ENCODE peak calls at places on chromosome 9, in five cellular contexts. G is K562, A is H1, W is HepG2, J is IMR-90. Z is an unnamed sample.
A peak's percentile ranks its signal among the peaks of the same experiment; 100 is the strongest.

GRCh38 chr9:123941535-123942070 is 11.7 kb upstream of the DENND1A start:
- DNase-seq in G (no peak), A (no peak), W (no peak), J (no peak), Z (no peak)

GRCh38 chr9:136079211-136079915 is 15.7 kb downstream of the NACC2 start:
- DNase-seq in G (no peak), A (no peak), W (no peak), J (no peak), Z (no peak)

GRCh38 chr9:93661591-93661990 is 85.2 kb downstream of the PHF2 start:
- DNase-seq in G (no peak), A (no peak), W (no peak), J (no peak), Z (no peak)

GRCh38 chr9:114691046-114691955 is 9.3 kb upstream of the TEX48 start:
- DNase-seq in G (no peak), A (no peak), W (no peak), J (peak; percentile 91), Z (peak; percentile 69)

GRCh38 chr9:114108016-114108833 is 9.1 kb upstream of the KIF12 start:
- DNase-seq in G (peak; percentile 82), A (peak; percentile 93), W (peak; percentile 80), J (peak; percentile 77), Z (peak; percentile 91)

GRCh38 chr9:31471041-31471440 is 913.4 kb upstream of the ACO1 start:
- DNase-seq in G (no peak), A (no peak), W (no peak), J (no peak), Z (no peak)

GRCh38 chr9:113566011-113566711 is 102.6 kb downstream of the RGS3 start:
- DNase-seq in G (no peak), A (no peak), W (no peak), J (no peak), Z (no peak)

GRCh38 chr9:136372561-136373299 is 739 bp downstream of the CARD9 start:
- DNase-seq in G (peak; percentile 68), A (no peak), W (peak; percentile 74), J (peak; percentile 86), Z (peak; percentile 51)

GRCh38 chr9:108687360-108687981 is 168.3 kb downstream of the ACTL7B start:
- DNase-seq in G (no peak), A (no peak), W (no peak), J (peak; percentile 16), Z (no peak)

GRCh38 chr9:87324613-87325194 is 173.0 kb upstream of the DAPK1 start:
- DNase-seq in G (peak; percentile 44), A (no peak), W (peak; percentile 50), J (peak; percentile 68), Z (peak; percentile 49)

GRCh38 chr9:120583958-120584369 is 4.0 kb upstream of the CDK5RAP2 start:
- DNase-seq in G (peak; percentile 53), A (no peak), W (peak; percentile 85), J (peak; percentile 93), Z (peak; percentile 71)

GRCh38 chr9:87812375-87813118 is 70.1 kb upstream of the SPATA31E1 start:
- DNase-seq in G (peak; percentile 47), A (no peak), W (peak; percentile 4), J (peak; percentile 66), Z (peak; percentile 48)

GRCh38 chr9:128180447-128180846 is 10.9 kb downstream of the CIZ1 start:
- DNase-seq in G (no peak), A (no peak), W (no peak), J (no peak), Z (no peak)

GRCh38 chr9:113934826-113935676 is 58.9 kb downstream of the ZNF618 start:
- DNase-seq in G (no peak), A (peak; percentile 43), W (no peak), J (no peak), Z (no peak)

GRCh38 chr9:127200106-127200862 is 64.3 kb upstream of the GARNL3 start:
- DNase-seq in G (no peak), A (no peak), W (no peak), J (no peak), Z (no peak)

GRCh38 chr9:89278997-89279739 is 31.8 kb upstream of the CKS2 start:
- DNase-seq in G (no peak), A (no peak), W (peak; percentile 45), J (peak; percentile 71), Z (peak; percentile 51)

GRCh38 chr9:21605489-21605931 is 123.4 kb upstream of the IFNE start:
- DNase-seq in G (no peak), A (no peak), W (no peak), J (peak; percentile 88), Z (peak; percentile 38)

GRCh38 chr9:128494108-128494742 is 10.3 kb upstream of the GLE1 start:
- DNase-seq in G (peak; percentile 69), A (no peak), W (no peak), J (no peak), Z (no peak)

GRCh38 chr9:75181748-75182147 is 93.4 kb downstream of the OSTF1 start:
- DNase-seq in G (peak; percentile 27), A (no peak), W (no peak), J (peak; percentile 66), Z (peak; percentile 33)

GRCh38 chr9:114117996-114118830 is 19.1 kb upstream of the KIF12 start:
- DNase-seq in G (no peak), A (no peak), W (peak; percentile 99), J (no peak), Z (no peak)

GRCh38 chr9:106868096-106868495 is 5.1 kb downstream of the ZNF462 start:
- DNase-seq in G (no peak), A (no peak), W (no peak), J (no peak), Z (no peak)

GRCh38 chr9:70673844-70674243 is 259.4 kb upstream of the KLF9 start:
- DNase-seq in G (no peak), A (no peak), W (no peak), J (no peak), Z (no peak)

GRCh38 chr9:38144421-38144820 is 75.4 kb upstream of the SHB start:
- DNase-seq in G (no peak), A (no peak), W (no peak), J (peak; percentile 70), Z (no peak)

GRCh38 chr9:124574944-124575343 is 67.7 kb upstream of the NR5A1 start:
- DNase-seq in G (no peak), A (no peak), W (peak; percentile 35), J (peak; percentile 91), Z (peak; percentile 20)

DNA sequence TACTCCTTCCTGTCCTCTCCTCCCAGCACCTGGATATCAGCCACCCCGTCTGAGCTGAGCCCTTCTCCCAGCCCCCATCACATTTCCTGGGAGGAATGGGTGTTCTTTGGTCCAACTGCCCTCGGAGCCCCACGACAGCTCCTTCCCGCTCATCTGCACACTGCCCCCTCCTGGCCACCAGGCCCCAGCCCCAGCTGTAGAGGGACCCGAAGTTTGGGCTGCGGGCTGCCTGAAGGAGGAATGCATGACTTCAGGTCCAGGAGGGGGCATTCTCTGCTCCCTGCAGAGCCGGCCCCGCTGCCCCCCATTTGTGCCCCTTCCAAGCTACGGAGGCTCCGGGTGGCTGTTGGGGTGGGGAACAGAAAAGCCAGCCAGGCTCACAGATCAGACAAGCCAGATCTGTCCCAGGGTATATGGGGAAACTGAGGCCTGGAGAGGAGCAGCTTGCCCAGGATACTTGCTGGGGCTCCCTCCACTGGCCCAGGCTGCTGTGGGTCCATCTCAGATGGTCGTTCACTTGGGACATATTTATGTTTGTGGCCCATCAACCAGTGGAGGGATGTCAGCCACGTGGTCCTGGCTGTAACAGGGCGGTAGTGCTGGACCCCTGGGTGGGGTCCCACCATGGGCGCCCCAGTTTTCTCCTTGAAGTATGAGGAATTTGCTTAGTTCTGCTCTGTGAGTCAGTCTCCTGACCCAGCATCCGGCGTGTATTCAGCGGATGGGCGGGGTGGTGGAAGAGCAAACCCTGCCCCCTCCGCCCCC is 33.1 kb downstream of the DAB2IP start:
- DNase-seq in G (peak; percentile 70), A (peak; percentile 91), W (no peak), J (no peak), Z (peak; percentile 60)
- TF ChIP-seq MAFK in G (no peak), A (no peak), W (no peak), J (no peak), Z (no peak)

DNA sequence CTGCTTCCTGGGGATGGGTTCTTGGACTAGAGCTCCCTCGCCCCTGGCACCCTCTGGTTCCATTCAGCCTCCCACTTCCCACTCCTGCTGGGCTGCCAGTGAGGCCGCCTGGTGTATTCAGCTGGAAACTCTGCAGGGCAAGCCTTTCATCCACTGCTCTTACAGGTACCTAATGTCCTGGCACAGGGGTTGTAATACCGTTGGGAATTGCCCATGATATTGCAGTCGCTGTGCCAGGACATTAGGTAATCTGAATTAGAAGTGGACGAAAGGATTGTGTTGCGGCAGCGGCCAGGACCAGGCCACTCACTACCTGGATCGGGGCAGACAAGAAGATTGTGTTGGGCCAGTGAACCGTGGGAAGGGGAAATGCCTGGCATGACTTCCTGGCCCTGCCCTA is 13.1 kb downstream of the TMOD1 start:
- DNase-seq in G (no peak), A (no peak), W (no peak), J (no peak), Z (no peak)
- TF ChIP-seq MAFK in G (no peak), A (no peak), W (no peak), J (no peak), Z (no peak)

DNA sequence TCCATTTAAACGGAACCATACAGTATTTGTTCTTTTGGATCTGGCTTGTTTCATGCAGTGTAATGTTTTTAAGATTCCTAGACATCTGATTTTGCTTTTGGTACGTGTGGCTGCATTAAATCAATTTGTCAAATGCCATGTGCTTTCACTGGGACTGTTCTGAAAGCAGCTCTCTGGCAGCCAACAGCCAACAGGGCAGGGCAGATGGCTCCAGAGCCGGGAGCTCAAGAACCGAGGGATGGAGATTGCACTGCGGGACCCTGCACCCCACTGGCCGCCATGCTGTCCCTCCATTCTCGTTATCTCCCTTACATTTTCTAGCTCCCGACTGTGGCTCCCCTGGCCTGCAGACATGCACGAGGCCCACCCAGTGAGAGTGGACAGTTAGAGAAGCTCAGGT is 33.4 kb upstream of the AIF1L start:
- DNase-seq in G (no peak), A (no peak), W (no peak), J (no peak), Z (no peak)
- TF ChIP-seq MAFK in G (no peak), A (no peak), W (no peak), J (no peak), Z (no peak)

DNA sequence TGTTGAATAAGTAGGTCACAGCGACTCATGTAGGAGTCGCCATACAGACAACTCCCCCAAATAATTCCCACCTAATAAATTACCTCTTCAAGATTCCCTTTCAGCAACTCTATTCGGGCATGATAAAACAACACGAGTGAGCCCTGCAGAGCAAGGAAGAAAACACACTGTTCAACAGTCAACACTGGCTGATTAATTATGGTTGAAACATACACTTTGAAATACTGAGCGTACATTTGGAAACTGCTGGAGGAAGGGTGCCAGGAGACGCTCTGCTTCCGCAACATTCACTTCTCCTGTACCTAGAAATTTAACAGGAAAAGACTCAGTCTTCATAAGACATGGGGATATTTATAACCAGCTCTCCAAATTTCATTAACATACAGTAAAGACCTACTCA is 117.5 kb downstream of the TTC39B start:
- DNase-seq in G (no peak), A (no peak), W (no peak), J (no peak), Z (no peak)
- TF ChIP-seq MAFK in G (no peak), A (no peak), W (no peak), J (no peak), Z (no peak)

DNA sequence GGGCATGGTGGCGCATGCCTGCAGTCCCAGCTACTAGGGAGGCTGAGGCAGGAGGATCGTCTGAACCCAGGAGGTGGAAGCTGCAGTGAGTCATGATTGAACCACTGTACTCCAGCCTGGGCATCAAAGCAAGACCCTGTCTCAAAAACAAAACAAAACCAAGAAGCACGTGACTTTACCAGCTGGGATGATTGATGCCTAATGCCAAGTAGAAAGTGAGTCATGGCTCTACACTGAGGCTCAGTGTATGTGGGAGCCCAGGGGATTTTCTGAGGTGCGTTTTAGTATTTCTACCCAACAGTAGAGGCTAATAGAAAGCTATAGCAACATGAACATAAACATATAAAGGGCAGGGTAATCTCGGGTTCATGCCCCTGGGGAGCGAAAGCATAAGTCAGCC is 13.9 kb upstream of the BRD3OS start:
- DNase-seq in G (no peak), A (no peak), W (no peak), J (no peak), Z (no peak)
- TF ChIP-seq MAFK in G (no peak), A (no peak), W (no peak), J (no peak), Z (no peak)